ENCODE peak calls at places on chromosomes 4 and X, in six cellular contexts. Z is PC-3, G is fibroblast of lung, X is keratinocyte, N is HCT116, M is SK-N-MC. S is an unnamed sample.

GRCh38 chrX:118536204-118536603 is 40.6 kb downstream of the DOCK11 start:
- DNase-seq in G (no peak), X (no peak), N (no peak), Z (no peak), M (no peak), S (no peak)

GRCh38 chr4:118762753-118763477 is 73.0 kb downstream of the SEC24D start:
- DNase-seq in M (no peak), G (peak), Z (no peak), X (no peak), N (no peak), S (no peak)

GRCh38 chrX:8879750-8880149 is 78.6 kb upstream of the FAM9A start:
- DNase-seq in M (no peak), X (no peak), N (no peak), Z (peak), G (peak), S (peak)

GRCh38 chr4:57037982-57038604 is 59.4 kb downstream of the POLR2B start:
- DNase-seq in Z (peak), G (peak), M (no peak), X (no peak), N (peak), S (peak)

GRCh38 chrX:112714357-112714918 is 34.7 kb upstream of the LHFPL1 start:
- DNase-seq in X (no peak), N (no peak), G (no peak), M (no peak), Z (no peak), S (no peak)

GRCh38 chrX:101383679-101384078 is 2.3 kb downstream of the BTK start:
- DNase-seq in G (no peak), N (no peak), M (no peak), X (no peak), Z (no peak), S (no peak)

GRCh38 chrX:40154229-40154852 is 56.6 kb upstream of the BCOR start:
- DNase-seq in Z (peak), M (no peak), N (no peak), X (no peak), G (peak), S (no peak)

GRCh38 chr4:17810260-17811077 is at the start of the genes DCAF16 and NCAPG:
- DNase-seq in G (peak), N (peak), X (peak), M (peak), Z (peak), S (peak)

DNA sequence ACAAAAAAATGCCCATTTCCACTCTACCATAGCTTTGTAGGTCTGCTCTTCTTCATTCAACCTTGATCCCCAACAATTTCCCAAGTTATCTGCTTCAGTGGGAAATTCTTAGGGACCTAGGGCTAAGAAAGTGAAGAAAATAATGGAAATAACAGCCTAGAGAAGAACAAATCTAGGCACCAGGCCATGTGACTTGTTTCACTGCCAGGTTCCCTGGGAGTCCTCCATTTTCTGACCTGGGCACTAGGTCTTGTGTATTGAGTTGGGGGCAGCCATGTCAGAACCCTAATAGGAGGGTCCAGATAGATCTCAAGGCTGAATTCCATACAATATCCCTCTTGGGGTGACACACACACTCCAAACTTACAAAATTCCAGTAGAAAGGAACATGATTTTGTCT is 194.6 kb upstream of the STK26 start:
- DNase-seq in M (no peak), Z (no peak), N (no peak), X (no peak), G (no peak), S (no peak)
- H3K9ac ChIP-seq in M (no peak), Z (peak), N (no peak), X (no peak), G (no peak), S (no peak)

GRCh38 chr4:107444-108429 is 16.6 kb upstream of the ZNF718 start:
- DNase-seq in M (no peak), N (no peak), X (no peak), G (no peak), Z (no peak), S (no peak)
- TF ChIP-seq EZH2 in M (no peak), N (no peak), X (no peak), G (peak), Z (no peak), S (peak)

DNA sequence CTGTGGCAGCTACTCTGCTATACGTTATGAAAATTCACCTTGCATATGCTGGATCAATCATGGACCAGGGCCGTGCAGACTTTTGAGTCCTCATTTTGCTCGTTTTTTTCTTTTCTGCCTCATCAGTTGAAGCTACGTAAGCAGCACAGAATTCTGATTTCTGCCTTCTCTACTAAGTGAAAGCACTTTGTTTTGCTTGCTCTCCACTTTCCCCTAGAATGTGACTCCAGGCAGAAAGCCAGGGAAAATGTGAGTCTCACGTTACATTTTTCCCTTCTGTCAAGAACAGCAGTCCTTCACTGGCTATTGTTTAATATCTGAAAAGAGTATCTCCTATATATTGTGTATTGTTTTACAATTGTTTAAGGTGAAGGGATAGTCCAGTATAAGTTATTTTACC is 1840.1 kb downstream of the PCDH7 start:
- DNase-seq in Z (peak), N (no peak), G (peak), M (no peak), X (no peak), S (no peak)
- H3K9ac ChIP-seq in Z (no peak), N (no peak), G (no peak), M (no peak), X (no peak), S (no peak)

GRCh38 chr4:81472249-81473085 is 760 bp upstream of the RASGEF1B start:
- DNase-seq in N (no peak), M (no peak), X (no peak), G (peak), Z (no peak), S (no peak)
- TF ChIP-seq EZH2 in N (no peak), M (no peak), X (no peak), G (no peak), Z (no peak), S (no peak)